ENCODE peak calls at places on chromosomes 7 and 10, in five cellular contexts. P is sigmoid colon, Y is GM13976, D is OCI-LY7, G is RWPE1. C is an unnamed sample.

GRCh38 chr10:6141296-6142151 is 52.7 kb downstream of the RBM17 start:
- DNase-seq in P (no peak), Y (peak), D (peak), G (peak), C (peak)

GRCh38 chr10:89216056-89216455 is 8.9 kb upstream of the CH25H start:
- DNase-seq in P (no peak), Y (no peak), D (no peak), G (no peak), C (no peak)

GRCh38 chr7:11427686-11428273 is 404.2 kb downstream of the THSD7A start:
- DNase-seq in P (no peak), Y (peak), D (peak), G (peak), C (peak)

GRCh38 chr10:71351628-71352319 is 32.7 kb downstream of the SLC29A3 start:
- DNase-seq in P (no peak), Y (no peak), D (no peak), G (no peak), C (no peak)

GRCh38 chr10:4234661-4235060 is 449.7 kb upstream of the KLF6 start:
- DNase-seq in P (no peak), Y (no peak), D (peak), G (no peak), C (no peak)

GRCh38 chr7:42940985-42941847 is 9.0 kb downstream of the MRPL32 start:
- DNase-seq in P (peak), Y (peak), D (peak), G (peak), C (peak)

GRCh38 chr7:132575336-132575986 is 809 bp downstream of the PLXNA4 start:
- DNase-seq in P (peak), Y (peak), D (no peak), G (no peak), C (no peak)

GRCh38 chr7:139828880-139829653 is at the start of gene TBXAS1:
- DNase-seq in P (no peak), Y (no peak), D (peak), G (no peak), C (peak)

GRCh38 chr10:43781480-43782361 is 133.0 kb upstream of the ZNF32 start:
- DNase-seq in P (no peak), Y (no peak), D (no peak), G (no peak), C (no peak)

GRCh38 chr10:47322300-47323061 is at the start of gene GDF2:
- DNase-seq in P (no peak), Y (no peak), D (no peak), G (no peak), C (no peak)

GRCh38 chr7:139575338-139575680 is 51.8 kb downstream of the CLEC2L start:
- DNase-seq in P (no peak), Y (no peak), D (no peak), G (no peak), C (no peak)

GRCh38 chr10:72753760-72754231 is 61.9 kb downstream of the MCU start:
- DNase-seq in P (no peak), Y (no peak), D (no peak), G (no peak), C (no peak)

GRCh38 chr10:73357821-73358220 is 843 bp downstream of the CFAP70 start:
- DNase-seq in P (no peak), Y (no peak), D (no peak), G (no peak), C (no peak)

GRCh38 chr7:73369622-73370021 is 41.7 kb downstream of the FKBP6 start:
- DNase-seq in P (no peak), Y (no peak), D (no peak), G (no peak), C (no peak)

GRCh38 chr10:131453772-131454634 is 142.5 kb upstream of the TCERG1L start:
- DNase-seq in P (no peak), Y (peak), D (peak), G (peak), C (peak)

GRCh38 chr7:154910977-154911376 is 91.9 kb downstream of the PAXIP1 start:
- DNase-seq in P (no peak), Y (no peak), D (no peak), G (no peak), C (no peak)

GRCh38 chr10:25453619-25454018 is 278.8 kb downstream of the GPR158 start:
- DNase-seq in P (no peak), Y (no peak), D (no peak), G (no peak), C (no peak)

GRCh38 chr10:99984201-99984600 is 25.5 kb downstream of the DNMBP start:
- DNase-seq in P (no peak), Y (peak), D (no peak), G (peak), C (no peak)

GRCh38 chr7:151307536-151307935 is 34.1 kb upstream of the NUB1 start:
- DNase-seq in P (no peak), Y (no peak), D (no peak), G (no peak), C (no peak)

DNA sequence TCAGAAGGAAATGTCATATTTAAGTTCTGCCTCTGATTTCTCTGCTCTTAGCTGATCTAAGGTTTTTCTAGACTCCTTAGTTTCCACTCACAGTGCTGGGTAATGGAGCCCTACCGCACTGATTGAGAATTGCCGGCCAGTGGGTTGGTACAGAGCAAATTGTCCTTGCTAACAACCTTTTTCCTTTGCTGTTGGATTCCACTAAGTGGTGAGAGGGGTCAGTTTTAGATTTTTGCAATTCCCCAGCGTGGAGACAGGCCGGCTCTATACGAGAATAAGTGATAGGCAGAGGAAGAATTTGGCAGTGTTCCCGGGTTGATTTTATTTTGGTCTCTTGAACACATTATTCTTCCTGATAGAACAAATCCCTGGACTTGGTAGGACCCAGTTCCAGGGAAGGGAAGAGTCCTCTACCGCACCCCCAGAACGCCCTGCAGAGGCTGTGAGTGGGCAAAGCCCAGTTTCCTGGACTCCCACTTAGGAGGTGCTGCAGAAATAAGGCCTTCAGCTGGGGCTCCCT is 2.9 kb upstream of the NRP1 start:
- DNase-seq in P (no peak), Y (no peak), D (no peak), G (peak), C (peak)
- TF ChIP-seq CTCF in P (no peak), Y (no peak), D (no peak), G (no peak), C (no peak)

GRCh38 chr10:57849726-57850357 is 417.9 kb downstream of the IPMK start:
- DNase-seq in P (no peak), Y (no peak), D (no peak), G (peak), C (peak)
- TF ChIP-seq CTCF in P (no peak), Y (no peak), D (peak), G (peak), C (peak)

GRCh38 chr7:134554417-134554966 is 5.6 kb downstream of the AKR1B15 start:
- DNase-seq in P (no peak), Y (no peak), D (no peak), G (no peak), C (no peak)

GRCh38 chr7:134558370-134558769 is 9.5 kb downstream of the AKR1B15 start:
- DNase-seq in P (no peak), Y (no peak), D (no peak), G (no peak), C (no peak)

GRCh38 chr7:134557391-134557790 is 8.5 kb downstream of the AKR1B15 start:
- DNase-seq in P (no peak), Y (no peak), D (no peak), G (no peak), C (no peak)

GRCh38 chr7:134552105-134552504 is 3.2 kb downstream of the AKR1B15 start:
- DNase-seq in P (no peak), Y (no peak), D (no peak), G (no peak), C (peak)

GRCh38 chr7:134553976-134554375 is 5.1 kb downstream of the AKR1B15 start:
- DNase-seq in P (no peak), Y (peak), D (peak), G (no peak), C (no peak)
- TF ChIP-seq CTCF in P (no peak), Y (peak), D (peak), G (no peak), C (no peak)

GRCh38 chr7:41201021-41201420 is 501.9 kb downstream of the INHBA start:
- DNase-seq in P (no peak), Y (no peak), D (no peak), G (no peak), C (no peak)

GRCh38 chr7:41206267-41206666 is 496.6 kb downstream of the INHBA start:
- DNase-seq in P (no peak), Y (no peak), D (no peak), G (no peak), C (no peak)

GRCh38 chr7:41203542-41203941 is 499.3 kb downstream of the INHBA start:
- DNase-seq in P (no peak), Y (no peak), D (no peak), G (no peak), C (no peak)

GRCh38 chr7:41207141-41207540 is 495.7 kb downstream of the INHBA start:
- DNase-seq in P (no peak), Y (no peak), D (no peak), G (no peak), C (no peak)

GRCh38 chr7:41205600-41205999 is 497.3 kb downstream of the INHBA start:
- DNase-seq in P (no peak), Y (peak), D (no peak), G (no peak), C (no peak)
- TF ChIP-seq CTCF in P (no peak), Y (no peak), D (no peak), G (no peak), C (no peak)

DNA sequence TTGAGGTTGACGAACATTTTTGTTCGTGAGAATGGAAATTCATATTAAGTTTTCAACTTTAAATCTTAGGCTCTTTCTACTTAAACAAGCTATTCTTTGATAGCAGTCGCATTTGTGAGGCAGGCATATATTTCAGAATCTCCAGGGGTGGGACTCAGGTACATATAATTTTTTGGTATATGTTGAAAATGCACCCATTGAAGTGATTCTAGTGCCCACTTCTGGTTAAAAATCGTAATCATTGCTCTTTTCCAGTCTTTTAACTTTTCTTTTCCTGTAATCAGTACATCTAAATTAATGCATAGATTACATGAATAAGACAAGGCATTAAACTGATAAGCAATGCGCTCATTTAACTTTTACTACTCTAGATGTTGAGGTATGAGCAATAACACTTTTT is 67.8 kb downstream of the ZNRF2 start:
- DNase-seq in P (no peak), Y (no peak), D (peak), G (no peak), C (no peak)
- TF ChIP-seq CTCF in P (no peak), Y (peak), D (peak), G (no peak), C (peak)

GRCh38 chr10:30027057-30028005 is 32.1 kb downstream of the JCAD start:
- DNase-seq in P (peak), Y (peak), D (peak), G (no peak), C (peak)
- TF ChIP-seq CTCF in P (no peak), Y (peak), D (no peak), G (no peak), C (no peak)

GRCh38 chr10:111098679-111099437 is 22.0 kb downstream of the ADRA2A start:
- DNase-seq in P (no peak), Y (no peak), D (peak), G (no peak), C (peak)
- TF ChIP-seq CTCF in P (no peak), Y (no peak), D (peak), G (no peak), C (no peak)

DNA sequence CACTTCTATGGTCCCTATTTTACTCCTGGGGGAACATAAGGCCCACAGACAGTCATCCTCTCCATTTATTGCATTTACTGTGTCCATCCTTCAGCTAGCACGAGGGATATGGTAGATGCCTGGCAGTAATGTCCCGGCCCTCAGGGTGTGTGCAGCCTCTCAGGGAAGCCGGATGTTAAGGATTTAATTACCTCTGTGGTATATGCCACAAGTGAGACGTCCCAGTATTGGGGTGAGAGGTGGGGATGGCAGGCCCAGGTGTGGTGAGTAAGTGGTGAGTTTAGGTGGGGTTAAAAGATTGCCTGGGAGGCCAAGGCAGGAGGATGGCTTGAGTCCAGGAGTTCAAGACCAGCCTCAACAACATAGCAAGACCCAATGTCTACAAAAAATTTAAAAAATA is 144.9 kb downstream of the SH3PXD2A start:
- DNase-seq in P (no peak), Y (no peak), D (no peak), G (no peak), C (no peak)
- TF ChIP-seq CTCF in P (no peak), Y (no peak), D (no peak), G (no peak), C (no peak)

DNA sequence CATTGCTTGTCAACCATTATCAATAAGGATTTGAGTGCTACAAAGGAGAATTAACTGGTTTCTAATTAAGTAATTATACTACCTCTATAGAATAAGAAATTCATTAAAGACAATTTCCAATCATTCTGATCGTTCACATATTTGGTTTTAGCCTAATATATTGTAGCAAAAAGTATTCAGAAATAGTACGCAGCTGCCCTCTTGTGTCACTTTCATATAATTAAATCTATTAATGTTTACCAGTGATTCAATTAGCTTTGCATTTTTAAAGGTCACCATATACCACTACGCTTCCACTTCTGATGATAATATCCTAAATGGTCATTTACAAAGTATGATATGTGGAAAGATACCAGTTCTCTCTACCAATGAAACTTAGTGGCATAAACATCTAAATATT is 128.3 kb downstream of the NEBL start:
- DNase-seq in P (no peak), Y (no peak), D (no peak), G (peak), C (no peak)
- TF ChIP-seq CTCF in P (peak), Y (no peak), D (peak), G (peak), C (no peak)